ENCODE peak calls at places on chromosomes 13 and 19, in four cellular contexts. G, S, U and W are unnamed samples.

GRCh38 chr19:44925114-44925891 is 10.9 kb downstream of the APOC1 start:
- DNase-seq in G (peak; percentile 87), S (no peak), U (no peak), W (no peak)

GRCh38 chr19:7505682-7506384 is 10.1 kb upstream of the ZNF358 start:
- DNase-seq in G (no peak), S (no peak), U (no peak), W (peak; percentile 83)

GRCh38 chr13:93903909-93904308 is 575.6 kb downstream of the DCT start:
- DNase-seq in G (no peak), S (no peak), U (no peak), W (no peak)

GRCh38 chr19:40614595-40615411 is 13.6 kb downstream of the LTBP4 start:
- DNase-seq in G (peak; percentile 97), S (peak; percentile 92), U (no peak), W (peak; percentile 84)

GRCh38 chr13:36981156-36981743 is 17.9 kb downstream of the ALG5 start:
- DNase-seq in G (no peak), S (no peak), U (no peak), W (no peak)

GRCh38 chr13:109285586-109285985 is 500.8 kb downstream of the IRS2 start:
- DNase-seq in G (no peak), S (no peak), U (no peak), W (no peak)

GRCh38 chr13:65540064-65540635 is 1690.0 kb downstream of the PCDH9 start:
- DNase-seq in G (no peak), S (no peak), U (no peak), W (no peak)

GRCh38 chr19:31286491-31286890 is 62.7 kb downstream of the TSHZ3 start:
- DNase-seq in G (no peak), S (no peak), U (no peak), W (no peak)

DNA sequence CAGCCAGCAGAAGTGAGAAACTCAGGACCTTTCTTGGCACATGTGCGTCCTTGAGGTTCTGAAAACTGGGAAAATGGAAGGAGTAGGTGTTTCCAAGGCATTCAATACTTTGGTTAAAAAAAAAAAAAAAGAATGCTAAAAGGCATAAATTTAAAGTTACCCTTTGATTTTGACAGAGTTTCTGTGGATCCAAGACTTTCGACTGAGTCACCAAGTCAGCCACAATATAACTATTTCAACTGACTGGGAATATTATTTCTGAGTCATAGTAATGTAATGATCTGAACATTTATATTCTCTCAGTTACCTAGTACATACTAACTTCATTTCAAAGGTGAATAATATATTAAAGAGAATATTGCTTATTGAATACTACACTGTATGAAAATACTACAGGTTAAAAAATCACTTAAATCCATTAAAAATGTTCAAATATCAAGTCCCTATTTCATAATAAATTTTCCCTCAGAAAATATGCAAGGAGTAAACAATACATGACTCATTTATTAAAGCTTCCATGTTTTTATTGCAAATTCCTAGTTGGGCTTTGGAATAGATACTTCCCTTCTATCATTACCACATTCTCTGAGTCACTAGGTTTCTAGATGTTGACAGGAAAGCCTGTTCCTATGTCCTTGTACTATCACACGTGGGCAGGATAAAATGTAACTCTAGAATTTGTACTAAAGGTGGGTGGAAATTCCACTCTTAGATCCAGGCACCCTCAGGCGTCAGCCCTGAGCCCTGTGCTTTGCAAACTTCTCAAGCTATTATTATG is 2.3 kb upstream of the ITGBL1 start:
- DNase-seq in G (no peak), S (no peak), U (no peak), W (peak; percentile 66)
- H3K4me1 ChIP-seq in G (no peaks in the 10 kb centered on the region), S (peaks cover 2% of the 10 kb centered on the region), U (peaks cover 15% of the 10 kb centered on the region), W (peaks cover 52% of the 10 kb centered on the region)

DNA sequence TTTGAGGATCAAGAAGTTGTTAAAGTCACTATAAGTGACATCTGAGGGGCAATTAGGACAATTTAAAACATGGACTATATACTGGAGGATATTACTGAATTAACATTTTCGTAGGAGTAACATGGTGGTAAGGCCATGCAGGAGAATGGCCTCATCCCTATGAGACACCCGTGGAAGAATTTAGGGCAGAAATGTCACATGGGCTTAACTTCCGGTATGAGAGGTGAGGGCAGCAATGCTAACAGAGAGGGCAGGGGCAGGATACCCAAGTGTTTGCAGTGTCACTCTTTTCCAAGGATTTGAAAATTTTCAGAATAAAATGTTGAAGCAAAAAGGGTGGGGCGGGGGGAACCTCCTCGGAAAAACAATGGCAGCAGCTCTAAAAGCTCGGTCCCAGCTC is 23.6 kb downstream of the RANBP3 start:
- DNase-seq in G (no peak), S (no peak), U (no peak), W (no peak)
- TF ChIP-seq CTCF in G (no peak), S (no peak), U (no peak), W (no peak)

GRCh38 chr13:98521876-98522275 is 55.0 kb downstream of the STK24 start:
- DNase-seq in G (no peak), S (no peak), U (no peak), W (no peak)

GRCh38 chr13:98524391-98524790 is 52.5 kb downstream of the STK24 start:
- DNase-seq in G (no peak), S (no peak), U (no peak), W (no peak)

GRCh38 chr13:98525452-98525851 is 51.5 kb downstream of the STK24 start:
- DNase-seq in G (peak; percentile 43), S (no peak), U (no peak), W (no peak)

GRCh38 chr13:98524793-98525192 is 52.1 kb downstream of the STK24 start:
- DNase-seq in G (no peak), S (no peak), U (no peak), W (no peak)

DNA sequence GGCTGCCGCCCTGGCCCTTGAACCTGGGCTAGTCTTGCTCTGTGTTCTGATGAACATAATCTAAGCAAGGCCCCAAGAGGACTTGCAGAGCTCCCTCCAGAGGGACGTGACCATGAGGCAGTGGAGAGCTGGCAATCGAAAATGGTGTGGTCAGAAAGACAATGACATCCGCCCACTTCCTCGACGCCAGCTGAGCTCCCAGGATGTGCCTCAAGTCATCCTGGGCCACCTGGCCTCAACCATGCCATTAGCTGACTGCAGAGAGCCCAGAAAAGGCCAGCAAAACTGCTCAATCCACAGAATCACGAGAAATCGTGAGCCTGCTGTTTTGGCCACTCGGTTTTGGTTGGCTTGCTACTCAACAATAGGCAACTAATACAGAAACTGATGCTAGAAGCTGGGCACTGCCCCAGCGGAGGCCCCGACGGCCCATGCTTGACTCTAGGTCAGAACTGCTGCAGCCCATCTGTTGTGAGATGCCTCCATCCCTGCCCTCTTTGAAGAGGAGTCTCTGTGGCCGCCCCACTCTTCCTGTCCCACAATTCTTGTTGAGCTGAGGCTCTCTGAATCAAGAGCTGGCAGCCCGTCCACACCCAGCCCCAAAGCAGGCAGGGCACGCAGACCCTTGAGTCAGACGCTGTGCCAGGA is 53.3 kb downstream of the STK24 start:
- DNase-seq in G (no peak), S (no peak), U (no peak), W (no peak)
- H3K4me1 ChIP-seq in G (peaks cover 55% of the 10 kb centered on the region), S (peaks cover 13% of the 10 kb centered on the region), U (no peaks in the 10 kb centered on the region), W (no peaks in the 10 kb centered on the region)

GRCh38 chr13:99087130-99087953 is 109.5 kb upstream of the DOCK9 start:
- DNase-seq in G (peak; percentile 96), S (peak; percentile 97), U (peak; percentile 49), W (peak; percentile 92)
- TF ChIP-seq CTCF in G (peak; percentile 40), S (peak; percentile 49), U (peak; percentile 40), W (no peak)

GRCh38 chr19:1249298-1249989 is 1.1 kb downstream of the MIDN start:
- DNase-seq in G (peak; percentile 98), S (peak; percentile 95), U (peak; percentile 79), W (no peak)
- H3K4me1 ChIP-seq in G (peaks cover 50% of the 10 kb centered on the region), S (no peaks in the 10 kb centered on the region), U (peaks cover 27% of the 10 kb centered on the region), W (peaks cover 17% of the 10 kb centered on the region)

GRCh38 chr13:52738719-52739467 is 727 bp downstream of the CNMD start:
- DNase-seq in G (no peak), S (peak; percentile 62), U (no peak), W (no peak)
- TF ChIP-seq CTCF in G (no peak), S (peak; percentile 85), U (no peak), W (peak; percentile 34)